ENCODE peak calls at places on chromosome 15, in ten cellular contexts. One of them, this sample, is unnamed.

GRCh38 chr15:62756326-62756994 is 286.1 kb upstream of the TPM1 start:
- DNase-seq in kidney: no peak
- DNase-seq in Peyer's patch: no peak
- DNase-seq in A549: no peak
- DNase-seq in SJSA1: no peak
- DNase-seq in GM23248: no peak
- DNase-seq in PC-3: no peak
- DNase-seq in effector memory CD4-positive, alpha-beta T cell: no peak
- DNase-seq in upper lobe of right lung: no peak
- DNase-seq in IMR-90: no peak
- DNase-seq in this sample: no peak

GRCh38 chr15:37789392-37789776 is 145.1 kb upstream of the TMCO5A start:
- DNase-seq in GM23248: no peak
- DNase-seq in kidney: no peak
- DNase-seq in Peyer's patch: no peak
- DNase-seq in upper lobe of right lung: no peak
- DNase-seq in SJSA1: no peak
- DNase-seq in effector memory CD4-positive, alpha-beta T cell: no peak
- DNase-seq in IMR-90: no peak
- DNase-seq in PC-3: no peak
- DNase-seq in A549: no peak
- DNase-seq in this sample: no peak

GRCh38 chr15:52100807-52101206 is 11.8 kb downstream of the BCL2L10 start:
- DNase-seq in PC-3: peak; percentile 81
- DNase-seq in kidney: peak; percentile 94
- DNase-seq in GM23248: peak; percentile 87
- DNase-seq in Peyer's patch: peak; percentile 46
- DNase-seq in IMR-90: peak; percentile 94
- DNase-seq in upper lobe of right lung: peak; percentile 84
- DNase-seq in A549: peak; percentile 63
- DNase-seq in effector memory CD4-positive, alpha-beta T cell: no peak
- DNase-seq in SJSA1: peak; percentile 89
- DNase-seq in this sample: no peak

GRCh38 chr15:71294636-71295241 is 179.5 kb downstream of the THSD4 start:
- DNase-seq in Peyer's patch: no peak
- DNase-seq in SJSA1: peak; percentile 98
- DNase-seq in effector memory CD4-positive, alpha-beta T cell: no peak
- DNase-seq in PC-3: peak; percentile 97
- DNase-seq in IMR-90: peak; percentile 91
- DNase-seq in kidney: no peak
- DNase-seq in upper lobe of right lung: no peak
- DNase-seq in A549: peak; percentile 99
- DNase-seq in GM23248: peak; percentile 89
- DNase-seq in this sample: peak; percentile 90

GRCh38 chr15:53522878-53523455 is 236.5 kb downstream of the WDR72 start:
- DNase-seq in Peyer's patch: no peak
- DNase-seq in effector memory CD4-positive, alpha-beta T cell: no peak
- DNase-seq in SJSA1: no peak
- DNase-seq in kidney: no peak
- DNase-seq in A549: no peak
- DNase-seq in PC-3: peak; percentile 16
- DNase-seq in GM23248: no peak
- DNase-seq in IMR-90: no peak
- DNase-seq in upper lobe of right lung: no peak
- DNase-seq in this sample: no peak

GRCh38 chr15:93040288-93041158 is 48.5 kb downstream of the RGMA start:
- DNase-seq in effector memory CD4-positive, alpha-beta T cell: no peak
- DNase-seq in GM23248: no peak
- DNase-seq in upper lobe of right lung: peak; percentile 84
- DNase-seq in PC-3: no peak
- DNase-seq in IMR-90: no peak
- DNase-seq in A549: no peak
- DNase-seq in Peyer's patch: no peak
- DNase-seq in SJSA1: peak; percentile 16
- DNase-seq in kidney: peak; percentile 63
- DNase-seq in this sample: peak; percentile 79

GRCh38 chr15:74826911-74827310 is 484 bp downstream of the CPLX3 start:
- DNase-seq in Peyer's patch: no peak
- DNase-seq in PC-3: no peak
- DNase-seq in SJSA1: no peak
- DNase-seq in upper lobe of right lung: no peak
- DNase-seq in kidney: no peak
- DNase-seq in effector memory CD4-positive, alpha-beta T cell: no peak
- DNase-seq in GM23248: no peak
- DNase-seq in A549: no peak
- DNase-seq in IMR-90: no peak
- DNase-seq in this sample: peak; percentile 87

GRCh38 chr15:66866651-66867050 is 164.6 kb downstream of the SMAD6 start:
- DNase-seq in effector memory CD4-positive, alpha-beta T cell: no peak
- DNase-seq in PC-3: no peak
- DNase-seq in SJSA1: no peak
- DNase-seq in upper lobe of right lung: no peak
- DNase-seq in IMR-90: no peak
- DNase-seq in kidney: no peak
- DNase-seq in GM23248: no peak
- DNase-seq in A549: no peak
- DNase-seq in Peyer's patch: peak; percentile 3
- DNase-seq in this sample: no peak

GRCh38 chr15:40361640-40362039 is 3.6 kb downstream of the DISP2 start:
- DNase-seq in upper lobe of right lung: no peak
- DNase-seq in GM23248: no peak
- DNase-seq in A549: no peak
- DNase-seq in SJSA1: no peak
- DNase-seq in IMR-90: no peak
- DNase-seq in effector memory CD4-positive, alpha-beta T cell: no peak
- DNase-seq in kidney: no peak
- DNase-seq in PC-3: no peak
- DNase-seq in Peyer's patch: no peak
- DNase-seq in this sample: peak; percentile 77

GRCh38 chr15:74531144-74531811 is 9.7 kb upstream of the ARID3B start:
- DNase-seq in A549: no peak
- DNase-seq in Peyer's patch: no peak
- DNase-seq in SJSA1: peak; percentile 93
- DNase-seq in PC-3: peak; percentile 97
- DNase-seq in upper lobe of right lung: no peak
- DNase-seq in kidney: no peak
- DNase-seq in IMR-90: peak; percentile 99
- DNase-seq in effector memory CD4-positive, alpha-beta T cell: no peak
- DNase-seq in GM23248: peak; percentile 78
- DNase-seq in this sample: peak; percentile 90

GRCh38 chr15:91224750-91225380 is 124.8 kb downstream of the SV2B start:
- DNase-seq in effector memory CD4-positive, alpha-beta T cell: no peak
- DNase-seq in A549: peak; percentile 66
- DNase-seq in Peyer's patch: no peak
- DNase-seq in kidney: no peak
- DNase-seq in PC-3: peak; percentile 66
- DNase-seq in upper lobe of right lung: no peak
- DNase-seq in IMR-90: peak; percentile 41
- DNase-seq in SJSA1: peak; percentile 9
- DNase-seq in GM23248: peak; percentile 50
- DNase-seq in this sample: peak; percentile 72

GRCh38 chr15:60859996-60860494 is 369.1 kb downstream of the RORA start:
- DNase-seq in PC-3: no peak
- DNase-seq in IMR-90: peak; percentile 91
- DNase-seq in A549: no peak
- DNase-seq in GM23248: peak; percentile 91
- DNase-seq in SJSA1: no peak
- DNase-seq in Peyer's patch: no peak
- DNase-seq in effector memory CD4-positive, alpha-beta T cell: no peak
- DNase-seq in upper lobe of right lung: no peak
- DNase-seq in kidney: no peak
- DNase-seq in this sample: no peak

GRCh38 chr15:75153084-75153483 is 48.6 kb upstream of the C15orf39 start:
- DNase-seq in GM23248: peak; percentile 39
- DNase-seq in PC-3: peak; percentile 55
- DNase-seq in Peyer's patch: no peak
- DNase-seq in IMR-90: peak; percentile 36
- DNase-seq in effector memory CD4-positive, alpha-beta T cell: no peak
- DNase-seq in SJSA1: peak; percentile 30
- DNase-seq in kidney: no peak
- DNase-seq in A549: peak; percentile 84
- DNase-seq in upper lobe of right lung: no peak
- DNase-seq in this sample: no peak

GRCh38 chr15:35757323-35757722 is 211.4 kb upstream of the DPH6 start:
- DNase-seq in SJSA1: no peak
- DNase-seq in A549: no peak
- DNase-seq in kidney: no peak
- DNase-seq in PC-3: no peak
- DNase-seq in GM23248: no peak
- DNase-seq in upper lobe of right lung: no peak
- DNase-seq in Peyer's patch: no peak
- DNase-seq in IMR-90: no peak
- DNase-seq in effector memory CD4-positive, alpha-beta T cell: no peak
- DNase-seq in this sample: no peak

GRCh38 chr15:84834227-84834955 is 17.2 kb downstream of the ALPK3 start:
- DNase-seq in IMR-90: no peak
- DNase-seq in SJSA1: no peak
- DNase-seq in upper lobe of right lung: no peak
- DNase-seq in kidney: no peak
- DNase-seq in A549: no peak
- DNase-seq in effector memory CD4-positive, alpha-beta T cell: no peak
- DNase-seq in GM23248: no peak
- DNase-seq in Peyer's patch: no peak
- DNase-seq in PC-3: no peak
- DNase-seq in this sample: no peak
- H3K4me1 ChIP-seq in IMR-90: peaks cover 3% of the 10 kb centered on the region
- H3K4me1 ChIP-seq in SJSA1: no peaks in the 10 kb centered on the region
- H3K4me1 ChIP-seq in upper lobe of right lung: peaks cover 20% of the 10 kb centered on the region
- H3K4me1 ChIP-seq in kidney: peaks cover 10% of the 10 kb centered on the region
- H3K4me1 ChIP-seq in A549: peaks cover 14% of the 10 kb centered on the region
- H3K4me1 ChIP-seq in effector memory CD4-positive, alpha-beta T cell: no peaks in the 10 kb centered on the region
- H3K4me1 ChIP-seq in GM23248: no peaks in the 10 kb centered on the region
- H3K4me1 ChIP-seq in Peyer's patch: no peaks in the 10 kb centered on the region
- H3K4me1 ChIP-seq in PC-3: peaks cover 11% of the 10 kb centered on the region
- H3K4me1 ChIP-seq in this sample: peaks cover 3% of the 10 kb centered on the region

GRCh38 chr15:72778796-72779195 is 4.8 kb downstream of the ADPGK start:
- DNase-seq in kidney: no peak
- DNase-seq in effector memory CD4-positive, alpha-beta T cell: no peak
- DNase-seq in Peyer's patch: no peak
- DNase-seq in SJSA1: no peak
- DNase-seq in A549: no peak
- DNase-seq in upper lobe of right lung: no peak
- DNase-seq in PC-3: no peak
- DNase-seq in IMR-90: peak; percentile 34
- DNase-seq in GM23248: peak; percentile 16
- DNase-seq in this sample: no peak
- H3K4me1 ChIP-seq in kidney: peaks cover 4% of the 10 kb centered on the region
- H3K4me1 ChIP-seq in effector memory CD4-positive, alpha-beta T cell: peaks cover 13% of the 10 kb centered on the region
- H3K4me1 ChIP-seq in Peyer's patch: no peaks in the 10 kb centered on the region
- H3K4me1 ChIP-seq in SJSA1: peaks cover 4% of the 10 kb centered on the region
- H3K4me1 ChIP-seq in A549: peaks cover 11% of the 10 kb centered on the region
- H3K4me1 ChIP-seq in upper lobe of right lung: peaks cover 23% of the 10 kb centered on the region
- H3K4me1 ChIP-seq in PC-3: peaks cover 6% of the 10 kb centered on the region
- H3K4me1 ChIP-seq in IMR-90: peaks cover 3% of the 10 kb centered on the region
- H3K4me1 ChIP-seq in GM23248: peaks cover 13% of the 10 kb centered on the region
- H3K4me1 ChIP-seq in this sample: peaks cover 16% of the 10 kb centered on the region

GRCh38 chr15:101084801-101085200 is 165.6 kb downstream of the LRRK1 start:
- DNase-seq in SJSA1: no peak
- DNase-seq in upper lobe of right lung: no peak
- DNase-seq in IMR-90: no peak
- DNase-seq in GM23248: no peak
- DNase-seq in Peyer's patch: no peak
- DNase-seq in effector memory CD4-positive, alpha-beta T cell: no peak
- DNase-seq in A549: no peak
- DNase-seq in kidney: no peak
- DNase-seq in PC-3: no peak
- DNase-seq in this sample: peak; percentile 38

GRCh38 chr15:101085311-101085700 is 166.1 kb downstream of the LRRK1 start:
- DNase-seq in IMR-90: no peak
- DNase-seq in kidney: no peak
- DNase-seq in GM23248: no peak
- DNase-seq in effector memory CD4-positive, alpha-beta T cell: no peak
- DNase-seq in upper lobe of right lung: no peak
- DNase-seq in SJSA1: no peak
- DNase-seq in PC-3: no peak
- DNase-seq in Peyer's patch: no peak
- DNase-seq in A549: no peak
- DNase-seq in this sample: no peak

GRCh38 chr15:101087172-101087769 is 164.6 kb downstream of the CHSY1 start:
- DNase-seq in PC-3: no peak
- DNase-seq in IMR-90: no peak
- DNase-seq in Peyer's patch: no peak
- DNase-seq in A549: no peak
- DNase-seq in effector memory CD4-positive, alpha-beta T cell: no peak
- DNase-seq in kidney: no peak
- DNase-seq in upper lobe of right lung: no peak
- DNase-seq in GM23248: no peak
- DNase-seq in SJSA1: no peak
- DNase-seq in this sample: peak; percentile 18

GRCh38 chr15:101088311-101088710 is 163.5 kb downstream of the CHSY1 start:
- DNase-seq in IMR-90: no peak
- DNase-seq in Peyer's patch: no peak
- DNase-seq in effector memory CD4-positive, alpha-beta T cell: no peak
- DNase-seq in A549: no peak
- DNase-seq in kidney: no peak
- DNase-seq in SJSA1: no peak
- DNase-seq in upper lobe of right lung: no peak
- DNase-seq in PC-3: no peak
- DNase-seq in GM23248: no peak
- DNase-seq in this sample: peak; percentile 45

GRCh38 chr15:101086394-101087171 is 165.3 kb downstream of the CHSY1 start:
- DNase-seq in IMR-90: no peak
- DNase-seq in PC-3: no peak
- DNase-seq in SJSA1: no peak
- DNase-seq in upper lobe of right lung: no peak
- DNase-seq in effector memory CD4-positive, alpha-beta T cell: no peak
- DNase-seq in A549: no peak
- DNase-seq in GM23248: no peak
- DNase-seq in Peyer's patch: no peak
- DNase-seq in kidney: no peak
- DNase-seq in this sample: peak; percentile 58
- H3K4me1 ChIP-seq in IMR-90: peaks cover 12% of the 10 kb centered on the region
- H3K4me1 ChIP-seq in PC-3: no peaks in the 10 kb centered on the region
- H3K4me1 ChIP-seq in SJSA1: peaks cover 13% of the 10 kb centered on the region
- H3K4me1 ChIP-seq in upper lobe of right lung: peaks cover 27% of the 10 kb centered on the region
- H3K4me1 ChIP-seq in effector memory CD4-positive, alpha-beta T cell: peaks cover 2% of the 10 kb centered on the region
- H3K4me1 ChIP-seq in A549: no peaks in the 10 kb centered on the region
- H3K4me1 ChIP-seq in GM23248: no peaks in the 10 kb centered on the region
- H3K4me1 ChIP-seq in Peyer's patch: no peaks in the 10 kb centered on the region
- H3K4me1 ChIP-seq in kidney: peaks cover 11% of the 10 kb centered on the region
- H3K4me1 ChIP-seq in this sample: peaks cover 17% of the 10 kb centered on the region

DNA sequence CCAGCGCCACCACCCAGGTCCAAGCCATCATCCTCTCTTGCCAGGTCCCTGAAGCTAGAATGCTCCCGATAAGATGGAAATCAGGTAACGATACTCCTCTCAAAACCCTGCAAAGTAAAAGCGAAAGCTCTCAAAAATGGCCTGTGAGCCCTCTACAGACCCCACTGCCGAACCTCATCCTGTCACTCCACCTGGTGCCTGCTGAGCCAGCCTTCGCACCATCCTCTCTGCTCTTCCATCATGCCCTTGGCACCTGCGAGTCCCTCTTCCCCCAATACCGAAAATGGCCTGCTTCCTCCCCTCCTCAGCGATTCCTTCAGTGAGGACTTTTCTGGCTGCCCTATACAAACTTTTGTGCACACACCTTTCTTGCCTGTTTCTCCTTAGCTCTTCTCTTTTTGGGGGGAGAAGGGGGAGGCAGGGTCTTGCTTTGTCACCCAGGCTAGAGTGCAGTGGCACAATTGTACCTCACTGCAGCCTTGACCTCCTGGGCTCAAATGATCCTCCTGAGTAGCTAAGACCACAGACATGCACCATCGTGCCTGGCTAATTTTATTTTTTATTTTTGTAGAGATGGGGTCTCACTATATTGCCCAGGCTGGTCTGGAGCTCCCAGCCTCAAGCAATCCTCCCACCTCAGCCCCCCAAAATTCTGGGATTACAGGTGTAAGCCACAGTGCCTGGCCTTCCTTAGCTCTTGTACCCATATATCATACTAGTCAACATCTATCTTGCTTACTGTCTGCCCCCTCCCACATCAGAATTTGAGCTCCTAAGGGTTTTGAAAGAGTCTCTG is 3.0 kb downstream of the IDH2 start:
- DNase-seq in GM23248: no peak
- DNase-seq in upper lobe of right lung: no peak
- DNase-seq in SJSA1: no peak
- DNase-seq in IMR-90: no peak
- DNase-seq in Peyer's patch: peak; percentile 63
- DNase-seq in PC-3: no peak
- DNase-seq in effector memory CD4-positive, alpha-beta T cell: no peak
- DNase-seq in kidney: no peak
- DNase-seq in A549: no peak
- DNase-seq in this sample: peak; percentile 65
- H3K4me1 ChIP-seq in GM23248: peaks cover 42% of the 10 kb centered on the region
- H3K4me1 ChIP-seq in upper lobe of right lung: peaks cover 47% of the 10 kb centered on the region
- H3K4me1 ChIP-seq in SJSA1: peaks cover 26% of the 10 kb centered on the region
- H3K4me1 ChIP-seq in IMR-90: peaks cover 25% of the 10 kb centered on the region
- H3K4me1 ChIP-seq in Peyer's patch: peaks cover 13% of the 10 kb centered on the region
- H3K4me1 ChIP-seq in PC-3: peaks cover 18% of the 10 kb centered on the region
- H3K4me1 ChIP-seq in effector memory CD4-positive, alpha-beta T cell: peaks cover 56% of the 10 kb centered on the region
- H3K4me1 ChIP-seq in kidney: peaks cover 29% of the 10 kb centered on the region
- H3K4me1 ChIP-seq in A549: peaks cover 22% of the 10 kb centered on the region
- H3K4me1 ChIP-seq in this sample: peaks cover 39% of the 10 kb centered on the region